ENCODE peak calls at places on chromosomes 4 and X, in nine cellular contexts. B is caudate nucleus; Y is SK-N-SH; R is AG10803; S is transverse colon; U is lung; P is iris pigment epithelial cell; E is DMS153; F is T-helper 2 cell treated with Interferon-gamma antibody and Interleukin-4, amounts not matched to agents 5 μg/mL and 100 μg/mL, for 36 hours. I is an unnamed sample.

GRCh38 chr4:121583396-121583795 is 113.4 kb downstream of the ANXA5 start:
- DNase-seq in B (no peak), Y (no peak), R (no peak), S (no peak), U (no peak), P (no peak), E (no peak), F (no peak), I (no peak)

GRCh38 chr4:57148177-57148576 is 38.0 kb upstream of the IGFBP7 start:
- DNase-seq in B (no peak), Y (no peak), R (no peak), S (no peak), U (no peak), P (no peak), E (no peak), F (no peak), I (no peak)

GRCh38 chrX:75076429-75076828 is 79.7 kb downstream of the ABCB7 start:
- DNase-seq in B (no peak), Y (no peak), R (no peak), S (no peak), U (no peak), P (no peak), E (no peak), F (no peak), I (no peak)

GRCh38 chrX:149572743-149573142 is 14.5 kb downstream of the MAGEA9B start:
- DNase-seq in B (no peak), Y (no peak), R (peak; percentile 2), S (no peak), U (no peak), P (no peak), E (no peak), F (no peak), I (peak; percentile 2)

GRCh38 chrX:17038681-17039161 is 92.3 kb downstream of the REPS2 start:
- DNase-seq in B (peak; percentile 22), Y (peak; percentile 6), R (peak; percentile 77), S (peak; percentile 19), U (no peak), P (peak; percentile 40), E (no peak), F (no peak), I (peak; percentile 38)

GRCh38 chr4:55398966-55399365 is 3.2 kb downstream of the TMEM165 start:
- DNase-seq in B (no peak), Y (peak; percentile 30), R (no peak), S (no peak), U (no peak), P (no peak), E (no peak), F (no peak), I (peak; percentile 19)

GRCh38 chr4:144411700-144412099 is 234.3 kb upstream of the HHIP start:
- DNase-seq in B (no peak), Y (no peak), R (no peak), S (no peak), U (no peak), P (no peak), E (no peak), F (no peak), I (no peak)

GRCh38 chrX:119698835-119699234 is 5.9 kb upstream of the SEPTIN6 start:
- DNase-seq in B (no peak), Y (peak; percentile 63), R (peak; percentile 82), S (no peak), U (no peak), P (peak; percentile 66), E (peak; percentile 1), F (no peak), I (peak; percentile 52)

GRCh38 chr4:185730387-185730786 is 81.6 kb downstream of the SORBS2 start:
- DNase-seq in B (peak; percentile 43), Y (no peak), R (peak; percentile 35), S (no peak), U (no peak), P (peak; percentile 81), E (no peak), F (no peak), I (peak; percentile 82)

GRCh38 chrX:103524747-103525146 is 5.5 kb upstream of the RAB40A start:
- DNase-seq in B (no peak), Y (no peak), R (no peak), S (no peak), U (no peak), P (no peak), E (no peak), F (no peak), I (no peak)

GRCh38 chr4:74206088-74206826 is 48.3 kb downstream of the MTHFD2L start:
- DNase-seq in B (no peak), Y (no peak), R (peak; percentile 57), S (no peak), U (no peak), P (peak; percentile 84), E (no peak), F (no peak), I (peak; percentile 31)

GRCh38 chr4:71275570-71275969 is 63.2 kb upstream of the SLC4A4 start:
- DNase-seq in B (no peak), Y (no peak), R (no peak), S (no peak), U (no peak), P (no peak), E (no peak), F (no peak), I (no peak)

GRCh38 chr4:25290490-25291067 is 22.0 kb upstream of the ZCCHC4 start:
- DNase-seq in B (no peak), Y (no peak), R (no peak), S (no peak), U (no peak), P (no peak), E (no peak), F (no peak), I (peak; percentile 31)

GRCh38 chrX:74422576-74423288 is 1.4 kb downstream of the SLC16A2 start:
- DNase-seq in B (peak; percentile 43), Y (peak; percentile 76), R (peak; percentile 69), S (peak; percentile 35), U (peak; percentile 39), P (peak; percentile 71), E (no peak), F (no peak), I (peak; percentile 50)

GRCh38 chrX:47560179-47560830 is 700 bp upstream of the ARAF start:
- DNase-seq in B (no peak), Y (no peak), R (no peak), S (no peak), U (no peak), P (peak; percentile 23), E (no peak), F (no peak), I (no peak)

GRCh38 chr4:116223059-116223732 is 862.2 kb downstream of the TRAM1L1 start:
- DNase-seq in B (no peak), Y (no peak), R (no peak), S (no peak), U (no peak), P (no peak), E (no peak), F (no peak), I (no peak)

GRCh38 chrX:12480956-12481355 is 310.3 kb upstream of the PRPS2 start:
- DNase-seq in B (no peak), Y (no peak), R (peak; percentile 11), S (no peak), U (no peak), P (no peak), E (no peak), F (no peak), I (no peak)

GRCh38 chr4:141571368-141571767 is 65.0 kb upstream of the IL15 start:
- DNase-seq in B (peak; percentile 30), Y (no peak), R (peak; percentile 24), S (no peak), U (no peak), P (peak; percentile 62), E (no peak), F (no peak), I (peak; percentile 66)

GRCh38 chr4:86935833-86936721 is 1.3 kb downstream of the AFF1 start:
- DNase-seq in B (peak; percentile 49), Y (no peak), R (peak; percentile 60), S (peak; percentile 87), U (peak; percentile 71), P (peak; percentile 88), E (peak; percentile 61), F (peak; percentile 83), I (no peak)

GRCh38 chrX:71493111-71493613 is 39.7 kb upstream of the OGT start:
- DNase-seq in B (no peak), Y (no peak), R (peak; percentile 39), S (peak; percentile 9), U (peak; percentile 31), P (peak; percentile 33), E (no peak), F (no peak), I (peak; percentile 1)

GRCh38 chrX:56994375-56995270 is 718 bp downstream of the SPIN3 start:
- DNase-seq in B (no peak), Y (peak; percentile 18), R (peak; percentile 1), S (no peak), U (no peak), P (no peak), E (no peak), F (no peak), I (no peak)

GRCh38 chr4:40306991-40307390 is 28.1 kb upstream of the CHRNA9 start:
- DNase-seq in B (no peak), Y (no peak), R (no peak), S (no peak), U (no peak), P (no peak), E (no peak), F (no peak), I (no peak)